ENCODE peak calls at places on chromosome 19, in eight cellular contexts. U is CD8-positive, alpha-beta T cell; M is hepatocyte; P is psoas muscle; S is GM23248; H is heart right ventricle; B is cardiac muscle cell; T is tibial nerve. O is an unnamed sample.

GRCh38 chr19:10074153-10074552 is 12.0 kb upstream of the SHFL start:
- DNase-seq in T (no peak), U (peak), P (no peak), B (no peak), M (peak), H (no peak), S (peak), O (no peak)

GRCh38 chr19:47740866-47741519 is 4.4 kb upstream of the NOP53 start:
- DNase-seq in B (no peak), S (no peak), U (no peak), T (no peak), M (no peak), H (no peak), P (no peak), O (no peak)

GRCh38 chr19:1776606-1777147 is 23.4 kb downstream of the ONECUT3 start:
- DNase-seq in P (no peak), B (no peak), U (no peak), S (no peak), H (no peak), T (no peak), M (no peak), O (no peak)

GRCh38 chr19:40055049-40055448 is 982 bp downstream of the ZNF780B start:
- DNase-seq in M (no peak), S (no peak), U (no peak), H (no peak), P (no peak), B (no peak), T (no peak), O (no peak)

GRCh38 chr19:1852729-1853128 is 4.4 kb upstream of the REXO1 start:
- DNase-seq in T (no peak), S (no peak), P (no peak), U (no peak), B (no peak), M (no peak), H (no peak), O (no peak)

GRCh38 chr19:16338470-16339360 is 14.1 kb downstream of the KLF2 start:
- DNase-seq in S (peak), P (no peak), U (no peak), M (no peak), B (no peak), T (no peak), H (no peak), O (no peak)

GRCh38 chr19:16327911-16328823 is 3.5 kb downstream of the KLF2 start:
- DNase-seq in P (peak), U (no peak), H (peak), M (peak), S (peak), B (no peak), T (peak), O (peak)

GRCh38 chr19:741506-742131 is 9.3 kb upstream of the MISP start:
- DNase-seq in M (no peak), B (peak), T (no peak), S (no peak), U (no peak), P (no peak), H (no peak), O (no peak)

GRCh38 chr19:19461671-19462622 is 53.4 kb downstream of the TSSK6 start:
- DNase-seq in M (peak), T (no peak), P (peak), B (peak), U (no peak), H (peak), S (no peak), O (peak)

GRCh38 chr19:7856679-7857663 is 17.2 kb downstream of the PRR36 start:
- DNase-seq in M (no peak), H (no peak), B (no peak), P (peak), S (no peak), U (no peak), T (no peak), O (no peak)

DNA sequence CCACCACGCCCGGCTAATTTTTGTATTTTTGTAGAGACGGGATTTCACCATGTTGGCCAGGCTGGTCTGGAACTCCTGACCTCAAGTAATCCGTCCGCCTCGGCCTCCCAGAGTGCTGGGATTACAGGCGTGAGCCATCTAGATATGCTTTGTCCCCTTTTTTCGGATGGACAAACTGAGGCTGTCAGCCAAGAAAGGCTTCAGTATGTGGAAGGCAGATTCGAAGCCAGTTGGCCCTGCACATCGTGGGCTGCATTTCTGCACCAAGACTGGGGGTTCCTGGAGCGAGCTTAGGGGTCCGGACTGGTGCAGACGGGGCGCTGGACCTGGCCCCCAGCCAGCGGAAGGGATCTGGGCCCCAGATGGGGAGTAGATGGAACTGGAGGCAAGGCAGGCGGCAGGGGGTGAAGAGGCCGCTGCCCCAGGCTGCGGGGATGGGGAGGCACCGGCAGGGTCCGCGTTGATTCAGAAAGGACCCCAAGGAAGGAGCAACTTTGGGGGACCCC is 9.7 kb upstream of the JUND start:
- DNase-seq in S (no peak), P (no peak), U (no peak), B (no peak), T (no peak), M (no peak), H (no peak), O (no peak)
- H3K27ac ChIP-seq in S (peak), P (peak), U (peak), B (peak), T (peak), M (peak), H (peak), O (peak)

DNA sequence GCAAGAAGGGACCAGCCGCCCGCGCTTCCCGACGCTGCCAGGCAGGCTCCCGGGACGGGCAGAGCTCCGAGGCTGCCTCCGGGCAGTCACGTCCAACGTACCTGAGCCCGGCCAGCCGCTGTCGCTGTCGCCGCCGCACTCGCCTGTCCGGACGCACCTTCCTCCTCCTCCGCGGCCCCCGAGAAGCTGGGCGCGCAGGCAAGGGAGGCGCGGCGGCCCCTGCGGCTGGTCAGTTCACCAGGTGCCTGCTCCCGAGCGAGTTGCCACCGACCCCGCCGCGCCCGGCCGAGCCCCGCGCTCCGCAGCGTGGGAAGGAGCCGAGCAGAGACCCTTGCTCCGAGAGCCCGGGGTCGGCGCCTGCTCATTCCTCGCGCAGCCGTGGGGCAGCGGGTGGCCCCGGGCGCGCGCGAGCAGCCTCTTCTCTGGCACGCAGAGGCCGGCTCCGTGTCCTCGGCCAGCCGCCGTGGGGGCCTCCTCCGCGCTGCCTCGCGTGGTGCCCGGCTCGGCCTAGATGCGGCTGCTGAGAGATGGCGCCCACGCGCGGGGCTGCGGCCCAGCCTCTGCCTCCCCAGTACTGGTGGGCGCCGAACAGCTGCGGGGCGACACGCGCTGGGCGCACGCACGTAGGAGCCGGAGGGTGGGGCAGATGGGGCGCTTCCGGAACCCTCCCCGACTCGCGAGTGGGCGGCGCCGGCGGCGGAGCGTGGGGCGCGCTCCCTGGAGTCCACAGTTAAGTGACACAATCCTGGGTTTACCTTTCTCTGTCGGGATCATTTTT is 419.4 kb downstream of the UQCRFS1 start:
- DNase-seq in H (no peak), U (no peak), S (no peak), M (peak), P (no peak), B (peak), T (no peak), O (no peak)
- H3K4me3 ChIP-seq in H (peak), U (no peak), S (no peak), M (no peak), P (no peak), B (peak), T (no peak), O (no peak)

GRCh38 chr19:12156254-12157058 is at the start of gene ZNF625:
- DNase-seq in T (peak), B (peak), H (peak), S (peak), M (peak), P (peak), U (no peak), O (peak)
- H3K27ac ChIP-seq in T (peak), B (peak), H (peak), S (peak), M (peak), P (peak), U (peak), O (peak)

GRCh38 chr19:45814166-45814780 is 835 bp downstream of the RSPH6A start:
- DNase-seq in U (no peak), B (no peak), M (no peak), H (no peak), P (no peak), S (peak), T (no peak), O (no peak)

GRCh38 chr19:45817010-45817724 is 2.1 kb upstream of the RSPH6A start:
- DNase-seq in M (peak), P (peak), H (peak), T (peak), B (peak), U (peak), S (peak), O (peak)

GRCh38 chr19:45816236-45817009 is 1.3 kb upstream of the RSPH6A start:
- DNase-seq in U (no peak), T (no peak), H (no peak), P (no peak), B (no peak), M (no peak), S (no peak), O (no peak)

GRCh38 chr19:45815501-45816216 is 551 bp upstream of the RSPH6A start:
- DNase-seq in T (no peak), B (peak), H (peak), P (no peak), U (no peak), M (peak), S (no peak), O (no peak)

GRCh38 chr19:45814851-45815481 is at the start of gene RSPH6A:
- DNase-seq in B (peak), S (no peak), H (no peak), M (no peak), U (no peak), P (no peak), T (no peak), O (no peak)
- H3K4me3 ChIP-seq in B (peak), S (no peak), H (peak), M (peak), U (no peak), P (peak), T (no peak), O (peak)

DNA sequence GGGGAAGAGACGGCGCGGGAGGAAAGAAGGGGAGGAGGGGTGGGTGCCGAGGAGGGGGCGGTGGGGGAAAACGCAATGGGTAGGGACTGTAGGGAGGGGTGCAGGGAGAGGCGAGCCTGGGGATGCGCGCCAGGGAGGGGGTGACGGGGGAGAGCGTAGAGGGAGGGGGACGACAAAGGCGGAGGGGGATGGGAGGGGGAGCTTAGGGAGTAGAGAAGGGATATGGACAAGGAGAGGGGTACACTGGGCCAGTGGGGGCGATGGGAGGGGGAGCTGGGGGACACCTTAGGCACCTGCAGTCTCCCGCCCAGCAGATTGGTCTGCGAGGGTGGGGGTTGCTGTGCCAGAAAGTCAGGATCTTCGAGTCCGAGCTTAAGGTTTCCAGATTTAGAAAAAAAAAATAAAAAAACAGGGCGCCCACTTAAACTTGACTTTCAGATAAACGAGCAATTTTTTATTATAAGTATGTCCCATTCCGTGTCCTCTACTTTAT is 15.7 kb downstream of the CCDC124 start:
- DNase-seq in H (peak), U (no peak), B (no peak), T (no peak), P (no peak), M (no peak), S (peak), O (no peak)
- H3K27ac ChIP-seq in H (no peak), U (peak), B (no peak), T (no peak), P (no peak), M (peak), S (no peak), O (no peak)

O was measured in lung.